ENCODE peak calls at places on chromosome 21, in seven cellular contexts. I is tibial nerve, A is astrocyte, N is prostate gland, J is Caco-2, G is Peyer's patch, H is cardiac muscle cell. D is an unnamed sample.

GRCh38 chr21:39842741-39843146 is 24.5 kb upstream of the PCP4 start:
- DNase-seq in I (no peak), A (no peak), N (no peak), J (no peak), G (no peak), H (no peak), D (no peak)

GRCh38 chr21:14740692-14741091 is 194.6 kb upstream of the SAMSN1 start:
- DNase-seq in I (no peak), A (no peak), N (no peak), J (no peak), G (no peak), H (no peak), D (no peak)

GRCh38 chr21:43866233-43866632 is 1.2 kb downstream of the AGPAT3 start:
- DNase-seq in I (no peak), A (peak), N (peak), J (no peak), G (peak), H (peak), D (no peak)

GRCh38 chr21:46179708-46180078 is 4.6 kb downstream of the SPATC1L start:
- DNase-seq in I (no peak), A (no peak), N (no peak), J (no peak), G (peak), H (no peak), D (no peak)

GRCh38 chr21:46226146-46226545 is 2.4 kb downstream of the LSS start:
- DNase-seq in I (no peak), A (no peak), N (no peak), J (no peak), G (peak), H (no peak), D (no peak)

GRCh38 chr21:39319251-39319756 is 5.9 kb upstream of the BRWD1 start:
- DNase-seq in I (no peak), A (no peak), N (no peak), J (no peak), G (no peak), H (peak), D (no peak)

GRCh38 chr21:46211786-46212720 is 16.5 kb downstream of the LSS start:
- DNase-seq in I (no peak), A (no peak), N (no peak), J (no peak), G (peak), H (no peak), D (no peak)

GRCh38 chr21:44052830-44053226 is 40.7 kb downstream of the TRAPPC10 start:
- DNase-seq in I (no peak), A (no peak), N (no peak), J (no peak), G (no peak), H (no peak), D (no peak)

GRCh38 chr21:39346671-39347327 is 2.1 kb downstream of the HMGN1 start:
- DNase-seq in I (no peak), A (no peak), N (no peak), J (no peak), G (no peak), H (no peak), D (no peak)

GRCh38 chr21:14554948-14555347 is 8.8 kb upstream of the SAMSN1 start:
- DNase-seq in I (no peak), A (no peak), N (no peak), J (no peak), G (no peak), H (no peak), D (no peak)

GRCh38 chr21:34204481-34205439 is 131.4 kb downstream of the MRPS6 start:
- DNase-seq in I (no peak), A (no peak), N (no peak), J (no peak), G (no peak), H (no peak), D (no peak)

GRCh38 chr21:36661511-36662309 is 37.2 kb upstream of the SIM2 start:
- DNase-seq in I (no peak), A (no peak), N (no peak), J (peak), G (no peak), H (peak), D (peak)

GRCh38 chr21:39319814-39320332 is 6.4 kb upstream of the BRWD1 start:
- DNase-seq in I (no peak), A (no peak), N (no peak), J (no peak), G (no peak), H (peak), D (no peak)

GRCh38 chr21:33289199-33289819 is 23.1 kb downstream of the IL10RB start:
- DNase-seq in I (no peak), A (peak), N (no peak), J (no peak), G (no peak), H (no peak), D (no peak)

GRCh38 chr21:46635324-46636180 is at the start of gene PRMT2:
- DNase-seq in I (peak), A (peak), N (peak), J (peak), G (peak), H (peak), D (peak)

GRCh38 chr21:29416268-29416667 is 117.5 kb downstream of the BACH1 start:
- DNase-seq in I (no peak), A (no peak), N (no peak), J (no peak), G (no peak), H (no peak), D (no peak)

GRCh38 chr21:36035381-36035791 is 24.9 kb downstream of the SETD4 start:
- DNase-seq in I (no peak), A (no peak), N (no peak), J (peak), G (no peak), H (peak), D (no peak)

GRCh38 chr21:36471254-36471723 is 8.6 kb downstream of the CLDN14 start:
- DNase-seq in I (no peak), A (peak), N (no peak), J (peak), G (no peak), H (no peak), D (no peak)

GRCh38 chr21:42830456-42831455 is 48.6 kb downstream of the WDR4 start:
- DNase-seq in I (no peak), A (no peak), N (no peak), J (no peak), G (peak), H (no peak), D (no peak)
- H3K4me3 ChIP-seq in I (no peak), A (no peak), N (no peak), J (no peak), G (no peak), H (no peak), D (no peak)

DNA sequence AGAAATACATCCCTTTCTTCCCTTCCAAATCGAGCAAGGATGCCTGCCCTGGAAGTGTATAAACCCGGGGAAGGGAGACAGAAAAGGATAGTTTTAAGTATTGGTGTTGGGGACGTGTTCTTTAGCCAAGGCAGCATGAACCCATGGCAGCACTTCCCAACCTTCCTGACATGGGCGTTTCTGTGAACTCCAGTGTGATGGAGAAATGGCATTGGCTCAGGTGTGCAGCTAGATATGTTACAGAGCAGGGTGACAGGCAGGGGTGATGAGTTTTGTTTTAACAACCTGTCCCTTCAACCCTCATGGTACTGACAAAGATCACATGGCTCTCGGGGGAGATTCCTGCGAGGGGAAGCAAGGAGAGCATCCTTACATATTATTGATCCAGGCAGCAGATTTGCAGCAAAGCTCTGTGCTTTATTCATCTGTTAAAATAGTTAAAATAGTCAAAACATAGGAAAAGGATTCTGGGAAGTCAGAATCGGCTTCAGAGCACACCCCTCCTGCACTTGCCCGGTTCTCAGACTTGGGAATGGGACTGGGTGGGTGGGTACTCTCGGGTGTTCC is 4.0 kb downstream of the MX1 start:
- DNase-seq in I (no peak), A (no peak), N (no peak), J (no peak), G (no peak), H (no peak), D (no peak)
- H3K4me3 ChIP-seq in I (no peak), A (no peak), N (no peak), J (no peak), G (no peak), H (no peak), D (no peak)

GRCh38 chr21:41648591-41649031 is 118.2 kb downstream of the RIPK4 start:
- DNase-seq in I (no peak), A (peak), N (no peak), J (no peak), G (no peak), H (no peak), D (no peak)
- H3K4me3 ChIP-seq in I (no peak), A (no peak), N (no peak), J (no peak), G (no peak), H (no peak), D (no peak)

DNA sequence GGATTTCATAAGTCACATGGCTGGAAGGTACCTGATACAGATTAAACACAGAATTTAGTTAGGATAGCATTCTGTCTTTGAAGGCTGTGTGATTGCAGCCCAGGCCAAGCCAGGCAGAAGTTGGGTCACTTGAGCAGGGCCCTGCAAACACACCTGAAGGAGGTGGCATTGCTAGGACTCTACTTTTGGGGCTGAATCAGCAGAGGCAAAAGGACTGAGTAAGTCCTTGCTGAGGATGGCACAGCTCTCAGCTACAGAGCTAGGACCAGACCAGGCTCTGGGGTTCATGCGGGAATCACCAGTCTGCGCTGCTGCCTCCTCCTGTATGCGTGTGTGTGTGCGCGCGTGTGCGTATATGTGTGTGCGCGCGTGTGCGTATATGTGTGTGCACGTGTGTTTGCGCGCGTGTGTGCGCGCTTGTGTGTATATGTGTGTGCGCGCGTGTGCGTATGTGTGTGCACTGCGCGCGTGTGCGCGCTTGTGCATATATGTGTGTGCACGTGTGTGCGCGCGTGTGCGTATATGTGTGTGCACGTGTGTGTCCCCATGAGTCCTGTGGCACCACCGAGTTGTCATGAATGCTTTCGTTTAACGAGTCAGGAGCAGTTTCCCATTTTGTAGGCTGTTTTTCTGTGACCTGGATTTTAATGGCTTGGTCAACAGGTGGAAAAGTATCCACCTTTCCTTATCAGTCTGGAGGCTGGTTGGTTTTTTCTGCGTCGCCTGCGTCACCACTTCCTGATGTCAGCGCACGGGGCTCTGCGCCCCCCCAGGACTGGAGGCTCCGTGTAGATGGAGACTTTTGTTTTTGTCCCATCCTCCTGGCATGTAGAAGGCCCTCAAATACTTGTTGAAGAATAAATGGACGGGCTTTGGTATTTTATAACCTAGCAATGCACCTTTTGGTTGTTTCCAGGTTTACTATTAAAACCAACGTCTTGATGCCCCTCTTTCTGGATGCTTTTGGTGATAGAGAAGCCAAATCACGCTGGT is 34.7 kb downstream of the ADARB1 start:
- DNase-seq in I (no peak), A (no peak), N (no peak), J (no peak), G (no peak), H (no peak), D (no peak)
- H3K4me3 ChIP-seq in I (peak), A (no peak), N (no peak), J (no peak), G (no peak), H (no peak), D (no peak)

DNA sequence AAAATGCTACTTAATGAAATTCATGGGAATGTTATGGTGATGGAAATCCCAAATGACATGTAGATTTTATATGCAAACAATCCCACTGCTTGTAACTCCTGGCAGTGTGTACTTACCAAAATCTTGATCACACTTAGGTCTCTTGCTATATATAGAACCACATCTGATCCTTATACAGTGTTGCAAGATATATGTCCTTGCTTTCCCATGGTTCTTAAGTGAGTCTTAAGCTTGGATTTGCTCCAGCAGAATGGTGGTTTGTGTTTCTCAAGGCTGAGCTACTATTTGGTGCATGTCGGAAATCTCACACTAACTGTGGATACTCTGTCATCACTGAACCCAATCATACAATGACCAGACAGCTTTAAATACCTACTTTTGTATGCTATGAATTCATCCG is 50.0 kb downstream of the KCNJ15 start:
- DNase-seq in I (no peak), A (peak), N (no peak), J (no peak), G (no peak), H (no peak), D (no peak)
- H3K4me3 ChIP-seq in I (no peak), A (peak), N (no peak), J (no peak), G (no peak), H (no peak), D (no peak)

GRCh38 chr21:17139696-17140095 is 373.1 kb upstream of the CXADR start:
- DNase-seq in I (no peak), A (no peak), N (no peak), J (no peak), G (no peak), H (no peak), D (no peak)
- H3K4me3 ChIP-seq in I (peak), A (no peak), N (peak), J (no peak), G (peak), H (no peak), D (no peak)